ENCODE peak calls at places on chromosomes 16 and 17, in four cellular contexts. A is body of pancreas; P is vagina; N is activated CD8-positive, alpha-beta T cell treated with anti-CD3 and anti-CD28 coated beads for 36 hours. V is an unnamed sample.

GRCh38 chr17:35214192-35214591 is 20.0 kb upstream of the SLC35G3 start:
- DNase-seq in P (no peak), A (no peak), N (peak), V (no peak)

GRCh38 chr17:29592850-29593545 is at the start of gene ANKRD13B:
- DNase-seq in A (peak), P (no peak), N (peak), V (peak)

GRCh38 chr17:31488264-31488981 is 96.9 kb downstream of the RAB11FIP4 start:
- DNase-seq in A (peak), P (no peak), N (peak), V (no peak)

GRCh38 chr16:86914850-86915717 is 336.7 kb downstream of the FOXL1 start:
- DNase-seq in A (no peak), P (no peak), N (no peak), V (no peak)

GRCh38 chr17:65131946-65132345 is 5.2 kb upstream of the RGS9 start:
- DNase-seq in N (no peak), P (no peak), A (no peak), V (no peak)

GRCh38 chr16:27841061-27841801 is 222.3 kb downstream of the GSG1L start:
- DNase-seq in N (no peak), A (no peak), P (no peak), V (no peak)

GRCh38 chr17:17141860-17142552 is 64.1 kb downstream of the PLD6 start:
- DNase-seq in P (no peak), A (no peak), N (peak), V (peak)

GRCh38 chr17:80938556-80938955 is 53.1 kb upstream of the CHMP6 start:
- DNase-seq in P (no peak), A (no peak), N (peak), V (no peak)

GRCh38 chr17:31152271-31152670 is 57.5 kb downstream of the NF1 start:
- DNase-seq in N (no peak), A (no peak), P (no peak), V (no peak)

GRCh38 chr16:19348578-19349315 is 63.2 kb downstream of the CLEC19A start:
- DNase-seq in A (no peak), P (no peak), N (no peak), V (no peak)

GRCh38 chr17:41657936-41658335 is 30.7 kb upstream of the EIF1 start:
- DNase-seq in A (no peak), N (no peak), P (no peak), V (no peak)

GRCh38 chr16:20866161-20866772 is 33.9 kb downstream of the DCUN1D3 start:
- DNase-seq in P (no peak), N (peak), A (peak), V (peak)

GRCh38 chr17:31456814-31457213 is 65.3 kb downstream of the RAB11FIP4 start:
- DNase-seq in A (no peak), P (no peak), N (no peak), V (no peak)

GRCh38 chr16:13120557-13120956 is 219.2 kb downstream of the SHISA9 start:
- DNase-seq in N (no peak), P (no peak), A (no peak), V (no peak)

GRCh38 chr16:11403534-11403795 is 58.2 kb downstream of the RMI2 start:
- DNase-seq in N (no peak), A (no peak), P (no peak), V (no peak)

GRCh38 chr16:19396555-19397011 is 21.1 kb upstream of the TMC5 start:
- DNase-seq in N (no peak), P (no peak), A (peak), V (no peak)

GRCh38 chr16:88315543-88316105 is 67.1 kb upstream of the ZNF469 start:
- DNase-seq in N (no peak), P (no peak), A (peak), V (no peak)

GRCh38 chr17:11031787-11032186 is 193.9 kb upstream of the PIRT start:
- DNase-seq in P (no peak), N (no peak), A (no peak), V (no peak)

GRCh38 chr16:1296688-1297412 is 12.6 kb upstream of the UBE2I start:
- DNase-seq in A (peak), P (no peak), N (peak), V (no peak)

GRCh38 chr17:47830396-47830907 is 889 bp downstream of the MRPL10 start:
- DNase-seq in A (no peak), P (no peak), N (no peak), V (no peak)

GRCh38 chr17:63751806-63752205 is 10.2 kb upstream of the STRADA start:
- DNase-seq in P (no peak), N (peak), A (no peak), V (no peak)

GRCh38 chr17:4710693-4711634 is 532 bp downstream of the ARRB2 start:
- DNase-seq in N (peak), A (no peak), P (no peak), V (no peak)

GRCh38 chr17:41689497-41690299 is 1.0 kb downstream of the EIF1 start:
- DNase-seq in P (no peak), N (peak), A (peak), V (no peak)

GRCh38 chr17:10177131-10177920 is 21.1 kb downstream of the GAS7 start:
- DNase-seq in P (no peak), N (no peak), A (no peak), V (no peak)

GRCh38 chr16:35148748-35149147 is 1689.3 kb downstream of the TP53TG3F start:
- DNase-seq in A (no peak), N (no peak), P (no peak), V (no peak)

GRCh38 chr17:78933025-78933958 is 8.1 kb upstream of the TIMP2 start:
- DNase-seq in N (peak), A (peak), P (no peak), V (peak)

GRCh38 chr17:53719229-53719628 is 103.5 kb upstream of the KIF2B start:
- DNase-seq in P (no peak), A (no peak), N (no peak), V (no peak)

GRCh38 chr17:74362811-74363498 is 1.3 kb upstream of the BTBD17 start:
- DNase-seq in A (no peak), P (no peak), N (no peak), V (no peak)

GRCh38 chr16:49593423-49594040 is 219.9 kb downstream of the C16orf78 start:
- DNase-seq in P (peak), A (no peak), N (no peak), V (no peak)

GRCh38 chr17:76888661-76889060 is 20.5 kb downstream of the MGAT5B start:
- DNase-seq in N (no peak), A (no peak), P (no peak), V (no peak)

GRCh38 chr16:4463522-4464163 is 10.8 kb downstream of the NMRAL1 start:
- DNase-seq in N (no peak), P (no peak), A (no peak), V (no peak)

GRCh38 chr17:43338886-43339516 is 59.8 kb upstream of the ARL4D start:
- DNase-seq in A (peak), P (no peak), N (peak), V (no peak)

GRCh38 chr16:67481561-67482259 is 753 bp upstream of the ATP6V0D1 start:
- DNase-seq in N (peak), P (peak), A (peak), V (no peak)

GRCh38 chr17:64739316-64740058 is 77.4 kb upstream of the SMURF2 start:
- DNase-seq in A (no peak), P (no peak), N (peak), V (no peak)

GRCh38 chr16:64754279-64754678 is 367.6 kb downstream of the CDH11 start:
- DNase-seq in N (no peak), P (no peak), A (no peak), V (no peak)

GRCh38 chr17:41278176-41278955 is 2.9 kb downstream of the KRTAP9-7 start:
- DNase-seq in P (no peak), N (no peak), A (no peak), V (no peak)

GRCh38 chr17:80724723-80725388 is 180.2 kb downstream of the RPTOR start:
- DNase-seq in N (no peak), A (no peak), P (no peak), V (no peak)

GRCh38 chr16:9345046-9345445 is 253.6 kb downstream of the HAPSTR1 start:
- DNase-seq in N (no peak), A (no peak), P (no peak), V (no peak)

GRCh38 chr16:28865722-28866453 is 2.2 kb downstream of the SH2B1 start:
- DNase-seq in P (no peak), A (no peak), N (no peak), V (no peak)

DNA sequence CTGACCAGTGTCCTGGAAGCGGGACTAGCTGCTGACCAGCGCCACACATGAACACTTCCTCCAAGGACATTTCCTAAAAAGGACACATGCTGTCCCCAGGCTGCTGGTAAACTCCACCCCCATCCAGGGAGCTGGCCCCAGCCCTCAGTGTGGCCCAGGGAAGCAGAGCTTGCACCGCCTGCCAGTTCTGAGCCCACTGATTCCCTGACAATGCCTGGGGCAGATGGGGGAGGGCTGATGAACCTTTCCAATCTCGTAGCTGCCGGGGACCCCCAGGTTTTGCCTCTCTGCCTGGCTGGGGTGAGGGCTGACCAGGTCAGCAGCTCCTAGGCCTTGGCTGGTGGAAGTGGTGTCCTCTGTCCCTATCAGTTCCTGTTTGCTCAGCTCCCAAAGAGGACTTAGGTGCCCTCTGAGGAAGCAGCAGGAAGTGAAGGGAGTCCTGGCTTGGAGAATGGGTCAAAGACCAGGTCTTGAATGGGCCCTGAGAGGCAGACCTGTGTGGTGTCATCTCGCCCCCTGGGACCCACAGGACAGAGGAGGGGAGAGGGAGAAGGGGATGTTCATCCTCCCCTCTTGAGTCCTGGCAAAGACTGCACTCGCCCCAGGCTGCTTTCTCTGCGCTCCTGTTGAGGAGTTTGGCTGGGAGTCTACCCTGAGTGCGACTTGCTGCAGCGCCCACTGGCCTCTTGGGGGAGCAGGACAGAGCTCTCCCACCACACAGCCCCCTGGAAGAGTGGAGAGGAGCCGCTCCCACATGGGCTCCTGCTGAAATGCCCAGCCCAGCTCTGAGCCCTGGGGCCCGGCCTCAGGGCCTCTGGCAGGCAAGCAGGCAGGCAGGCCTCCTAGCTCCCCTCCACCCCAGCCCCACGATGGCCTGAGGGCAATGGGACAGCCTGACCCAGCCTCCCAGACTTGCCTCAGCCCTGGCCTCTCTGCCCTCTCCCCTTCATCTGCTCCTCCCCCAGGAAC is 16.8 kb downstream of the PDK2 start:
- DNase-seq in P (no peak), A (peak), N (no peak), V (no peak)
- TF ChIP-seq CTCF in P (no peak), A (no peak), N (no peak), V (no peak)

GRCh38 chr16:81680444-81681263 is 98.4 kb upstream of the PLCG2 start:
- DNase-seq in N (no peak), P (no peak), A (no peak), V (no peak)
- TF ChIP-seq CTCF in N (no peak), P (no peak), A (no peak), V (no peak)

DNA sequence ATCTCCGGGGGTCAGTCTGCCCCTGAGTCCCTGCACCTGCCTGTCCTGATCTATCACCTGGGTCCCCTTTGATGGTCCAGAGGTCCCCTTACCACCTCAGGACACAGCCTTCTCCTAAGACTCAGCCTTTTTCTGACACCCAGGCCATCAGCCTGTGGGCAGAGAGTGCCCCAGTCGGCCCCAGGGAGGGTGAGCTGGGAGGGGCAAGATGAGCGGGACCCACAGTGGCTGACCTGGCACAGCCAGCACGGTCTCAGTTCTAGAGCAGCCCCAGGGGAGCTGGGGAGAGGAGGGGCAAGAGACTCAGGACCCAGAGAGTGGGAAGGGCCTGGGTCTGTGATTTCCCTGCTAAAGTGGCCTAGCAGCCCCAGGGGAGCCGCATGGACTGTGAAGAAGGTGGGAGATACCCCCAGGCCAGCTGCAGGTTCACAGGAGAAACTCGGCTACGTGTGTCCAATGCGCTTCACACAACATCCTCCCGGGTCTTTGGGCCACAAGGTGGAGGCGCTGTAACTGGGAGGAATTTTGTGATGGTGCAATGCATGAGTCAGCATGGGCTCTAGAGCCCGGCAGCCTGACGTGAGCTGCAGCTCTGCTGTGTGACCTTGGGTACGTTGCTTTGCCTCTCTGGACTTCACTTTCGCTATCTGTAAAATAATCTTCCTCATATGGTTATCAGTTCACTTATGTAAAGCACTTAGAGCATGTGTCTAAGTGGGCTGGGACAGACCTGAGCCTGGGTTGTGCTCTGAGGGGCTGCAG is 67.2 kb upstream of the LHX1 start:
- DNase-seq in N (no peak), A (no peak), P (no peak), V (no peak)
- TF ChIP-seq CTCF in N (no peak), A (no peak), P (no peak), V (no peak)

GRCh38 chr17:67902531-67903231 is 77.4 kb downstream of the BPTF start:
- DNase-seq in A (no peak), N (no peak), P (no peak), V (no peak)
- TF ChIP-seq CTCF in A (no peak), N (no peak), P (no peak), V (no peak)

GRCh38 chr17:20095366-20096080 is 86.4 kb downstream of the SPECC1 start:
- DNase-seq in N (no peak), A (peak), P (no peak), V (no peak)
- TF ChIP-seq CTCF in N (no peak), A (peak), P (no peak), V (no peak)

GRCh38 chr17:44354582-44355309 is 8.9 kb downstream of the FAM171A2 start:
- DNase-seq in A (peak), N (peak), P (no peak), V (peak)
- TF ChIP-seq CTCF in A (peak), N (peak), P (no peak), V (peak)

DNA sequence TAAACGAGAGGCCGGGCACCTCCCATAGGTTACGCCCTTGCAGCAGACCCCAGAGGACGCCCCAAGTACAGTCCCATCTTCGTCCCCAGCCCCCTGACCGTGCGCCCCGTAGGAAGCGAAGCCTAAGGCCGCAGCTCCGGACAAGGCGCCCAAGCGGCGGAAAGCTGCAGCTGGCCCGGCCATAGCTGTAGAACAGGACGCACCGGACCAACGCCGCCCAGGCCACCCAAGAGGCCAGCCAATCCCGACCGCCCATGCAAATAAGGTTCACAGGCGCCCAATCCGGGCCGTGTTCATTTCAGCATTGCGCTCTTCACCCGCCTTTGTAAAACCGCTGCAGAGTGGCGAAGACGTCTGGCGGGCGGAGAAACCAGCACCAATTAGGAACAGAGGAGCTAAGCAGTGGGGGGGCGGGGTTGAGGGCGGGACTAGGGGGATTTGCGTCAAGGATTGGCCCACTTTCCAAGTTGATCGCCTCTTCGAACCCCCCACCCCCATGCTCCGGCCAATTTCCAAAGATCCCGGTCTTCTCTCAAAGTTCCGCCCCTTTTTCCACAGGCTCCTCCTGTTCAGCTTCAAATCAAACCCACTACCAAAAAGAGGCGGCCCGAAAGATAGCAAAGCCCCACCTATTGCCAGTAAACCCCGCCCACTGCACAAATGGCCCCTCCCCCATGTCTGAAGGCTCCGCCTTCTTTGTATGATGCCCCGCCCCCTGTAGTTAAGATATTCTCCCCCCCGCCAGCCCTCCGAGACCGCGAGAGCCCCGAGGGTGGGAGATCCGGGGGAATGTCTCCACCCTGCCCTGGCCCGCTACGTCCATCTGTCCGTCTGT is at the start of gene TMEM256:
- DNase-seq in A (peak), N (peak), P (peak), V (peak)
- TF ChIP-seq CTCF in A (no peak), N (no peak), P (no peak), V (no peak)

GRCh38 chr17:44759916-44760243 is 1.1 kb downstream of the ADAM11 start:
- DNase-seq in A (no peak), P (no peak), N (no peak), V (no peak)

GRCh38 chr17:44757918-44758413 is 822 bp upstream of the ADAM11 start:
- DNase-seq in P (no peak), N (no peak), A (no peak), V (no peak)

GRCh38 chr17:44760474-44761308 is 1.9 kb downstream of the ADAM11 start:
- DNase-seq in P (no peak), N (no peak), A (no peak), V (no peak)

GRCh38 chr17:44758414-44759095 is at the start of gene ADAM11:
- DNase-seq in A (no peak), N (no peak), P (no peak), V (peak)

GRCh38 chr17:44759096-44759915 is 518 bp downstream of the ADAM11 start:
- DNase-seq in A (no peak), N (no peak), P (no peak), V (peak)
- TF ChIP-seq CTCF in A (no peak), N (no peak), P (no peak), V (no peak)

GRCh38 chr16:30482366-30482765 is 9.8 kb downstream of the ITGAL start:
- DNase-seq in N (peak), A (no peak), P (no peak), V (no peak)
- TF ChIP-seq CTCF in N (peak), A (no peak), P (no peak), V (no peak)